ENCODE peak calls at places on chromosomes 7 and 10, in five cellular contexts. Z is HS-5, G is neural crest cell, L is uterus, H is hepatocyte. M is an unnamed sample.

GRCh38 chr7:27375958-27376357 is 133.4 kb downstream of the EVX1 start:
- DNase-seq in Z (no peak), G (no peak), L (no peak), H (no peak), M (no peak)

GRCh38 chr10:110733256-110733952 is 89.3 kb downstream of the RBM20 start:
- DNase-seq in Z (no peak), G (no peak), L (no peak), H (no peak), M (no peak)

GRCh38 chr10:78518224-78518623 is 484.6 kb downstream of the RPS24 start:
- DNase-seq in Z (no peak), G (no peak), L (no peak), H (no peak), M (peak)

GRCh38 chr10:88221616-88222015 is 358.2 kb downstream of the PTEN start:
- DNase-seq in Z (no peak), G (no peak), L (no peak), H (no peak), M (no peak)

GRCh38 chr10:72062341-72062740 is 26.0 kb downstream of the SPOCK2 start:
- DNase-seq in Z (no peak), G (no peak), L (no peak), H (no peak), M (no peak)

GRCh38 chr10:8575551-8576100 is 521.1 kb downstream of the GATA3 start:
- DNase-seq in Z (no peak), G (no peak), L (no peak), H (no peak), M (no peak)

GRCh38 chr7:116952640-116953371 is 495 bp upstream of the ST7 start:
- DNase-seq in Z (no peak), G (peak), L (peak), H (peak), M (peak)

GRCh38 chr10:86946215-86947170 is 10.9 kb downstream of the MMRN2 start:
- DNase-seq in Z (no peak), G (no peak), L (peak), H (no peak), M (peak)

GRCh38 chr7:42237891-42238531 is 1.0 kb upstream of the GLI3 start:
- DNase-seq in Z (no peak), G (peak), L (peak), H (peak), M (peak)

GRCh38 chr7:39667354-39667923 is 44.1 kb downstream of the RALA start:
- DNase-seq in Z (no peak), G (no peak), L (no peak), H (no peak), M (no peak)

GRCh38 chr7:28695300-28696261 is 262.5 kb downstream of the TRIL start:
- DNase-seq in Z (no peak), G (no peak), L (no peak), H (no peak), M (no peak)

GRCh38 chr7:22082553-22082885 is 136.8 kb upstream of the CDCA7L start:
- DNase-seq in Z (no peak), G (no peak), L (no peak), H (no peak), M (no peak)

GRCh38 chr10:89829887-89830269 is 128.5 kb downstream of the KIF20B start:
- DNase-seq in Z (no peak), G (no peak), L (no peak), H (no peak), M (no peak)